ENCODE peak calls at places on chromosome 12, in nine cellular contexts. I is Right ventricle myocardium inferior; M is lower lobe of right lung; B is caudate nucleus; L is stimulated activated CD4-positive, alpha-beta T cell treated with anti-CD3 and anti-CD28 coated beads, Interleukin-1b, Interleukin-23, amount 100 ng/mL, for 48 hours; H is OCI-LY7; F is GM18507; C is left ventricle myocardium inferior; G is endothelial cell. Z is an unnamed sample.

GRCh38 chr12:76446090-76446489 is 97.9 kb upstream of the BBS10 start:
- DNase-seq in I (no peak), M (no peak), B (no peak), L (no peak), H (no peak), F (no peak), C (no peak), G (no peak), Z (no peak)

GRCh38 chr12:27163048-27163715 is 80.8 kb upstream of the C12orf71 start:
- DNase-seq in I (no peak), M (no peak), B (no peak), L (no peak), H (no peak), F (no peak), C (no peak), G (no peak), Z (no peak)

GRCh38 chr12:89863968-89864367 is 155.3 kb upstream of the ATP2B1 start:
- DNase-seq in I (no peak), M (no peak), B (no peak), L (no peak), H (peak; percentile 58), F (no peak), C (no peak), G (no peak), Z (no peak)

GRCh38 chr12:62190921-62191746 is 69.1 kb upstream of the USP15 start:
- DNase-seq in I (peak; percentile 75), M (peak; percentile 48), B (no peak), L (peak; percentile 9), H (no peak), F (no peak), C (peak; percentile 15), G (peak; percentile 33), Z (no peak)

GRCh38 chr12:6390084-6390799 is 6.3 kb downstream of the LTBR start:
- DNase-seq in I (no peak), M (no peak), B (no peak), L (no peak), H (no peak), F (no peak), C (no peak), G (no peak), Z (no peak)

GRCh38 chr12:23197266-23197665 is 572.3 kb downstream of the ETNK1 start:
- DNase-seq in I (no peak), M (no peak), B (no peak), L (no peak), H (no peak), F (no peak), C (no peak), G (no peak), Z (no peak)

GRCh38 chr12:112196476-112196875 is 71.1 kb downstream of the TRAFD1 start:
- DNase-seq in I (no peak), M (no peak), B (no peak), L (no peak), H (no peak), F (no peak), C (no peak), G (no peak), Z (no peak)

GRCh38 chr12:1919763-1920162 is 1.3 kb upstream of the CACNA2D4 start:
- DNase-seq in I (no peak), M (no peak), B (no peak), L (no peak), H (no peak), F (no peak), C (no peak), G (no peak), Z (no peak)

GRCh38 chr12:2488596-2488995 is 306.2 kb upstream of the FKBP4 start:
- DNase-seq in I (no peak), M (no peak), B (no peak), L (no peak), H (no peak), F (no peak), C (no peak), G (no peak), Z (no peak)

GRCh38 chr12:97524812-97525211 is 62.2 kb downstream of the RMST start:
- DNase-seq in I (no peak), M (no peak), B (no peak), L (no peak), H (no peak), F (no peak), C (no peak), G (no peak), Z (no peak)

GRCh38 chr12:22625671-22626251 is 790 bp downstream of the ETNK1 start:
- DNase-seq in I (no peak), M (peak; percentile 45), B (no peak), L (peak; percentile 13), H (peak; percentile 36), F (no peak), C (peak; percentile 14), G (peak; percentile 37), Z (no peak)

GRCh38 chr12:92002673-92003382 is 142.8 kb downstream of the BTG1 start:
- DNase-seq in I (no peak), M (no peak), B (no peak), L (no peak), H (no peak), F (no peak), C (no peak), G (no peak), Z (no peak)

GRCh38 chr12:83559650-83560049 is 872.9 kb downstream of the TMTC2 start:
- DNase-seq in I (no peak), M (no peak), B (no peak), L (no peak), H (no peak), F (no peak), C (no peak), G (no peak), Z (no peak)

GRCh38 chr12:56014205-56014604 is 6.6 kb upstream of the IKZF4 start:
- DNase-seq in I (no peak), M (no peak), B (no peak), L (no peak), H (no peak), F (no peak), C (no peak), G (no peak), Z (no peak)

GRCh38 chr12:46921048-46921753 is 95.4 kb upstream of the SLC38A4 start:
- DNase-seq in I (no peak), M (no peak), B (no peak), L (no peak), H (no peak), F (no peak), C (no peak), G (no peak), Z (no peak)

GRCh38 chr12:5309654-5310053 is 122.3 kb upstream of the NTF3 start:
- DNase-seq in I (no peak), M (peak; percentile 47), B (no peak), L (no peak), H (no peak), F (no peak), C (no peak), G (no peak), Z (no peak)

GRCh38 chr12:108581311-108582227 is 16.3 kb downstream of the TMEM119 start:
- DNase-seq in I (no peak), M (no peak), B (no peak), L (no peak), H (no peak), F (no peak), C (no peak), G (no peak), Z (no peak)

Z was measured in activated T-helper 9 cell treated with anti-CD3 and anti-CD28 coated beads, Interleukin-2, amount 50 U/mL, for 16 hours.